ENCODE peak calls at places on chromosome 15, in ten cellular contexts. E is hippocampal formation; T is Ammon's horn; N is stomach; M is fibroblast of lung; U is NCI-H1105; A is iPS DF 6.9; H is cardiac fibroblast; X is stimulated activated CD8-positive, alpha-beta memory T cell treated with anti-CD3 and anti-CD28 coated beads, Interleukin-4, amount 100 ng/mL, for 4 hours; R is AG04449. Y is an unnamed sample.

GRCh38 chr15:80604583-80605506 is 90.3 kb upstream of the ABHD17C start:
- DNase-seq in E (no peak), T (no peak), N (no peak), M (peak), U (no peak), A (no peak), H (no peak), X (no peak), R (no peak), Y (no peak)

GRCh38 chr15:44662478-44663409 is 718 bp downstream of the SPG11 start:
- DNase-seq in E (no peak), T (peak), N (peak), M (peak), U (peak), A (no peak), H (peak), X (peak), R (no peak), Y (peak)

GRCh38 chr15:100924436-100924835 is 5.3 kb downstream of the LRRK1 start:
- DNase-seq in E (no peak), T (no peak), N (no peak), M (no peak), U (no peak), A (no peak), H (no peak), X (no peak), R (no peak), Y (no peak)

GRCh38 chr15:65298731-65299130 is 2.9 kb downstream of the RNU5A-1 start:
- DNase-seq in E (no peak), T (no peak), N (no peak), M (no peak), U (no peak), A (no peak), H (no peak), X (no peak), R (no peak), Y (no peak)

GRCh38 chr15:77346637-77347036 is 73.3 kb downstream of the PEAK1 start:
- DNase-seq in E (no peak), T (no peak), N (no peak), M (no peak), U (peak), A (no peak), H (no peak), X (no peak), R (no peak), Y (no peak)

GRCh38 chr15:81038975-81039607 is 38.4 kb downstream of the TLNRD1 start:
- DNase-seq in E (no peak), T (no peak), N (peak), M (no peak), U (no peak), A (no peak), H (peak), X (no peak), R (no peak), Y (peak)

GRCh38 chr15:34618073-34618472 is 34.6 kb upstream of the GOLGA8B start:
- DNase-seq in E (no peak), T (no peak), N (no peak), M (no peak), U (no peak), A (no peak), H (no peak), X (no peak), R (no peak), Y (no peak)

GRCh38 chr15:89451846-89452245 is 44.5 kb downstream of the RHCG start:
- DNase-seq in E (no peak), T (no peak), N (no peak), M (no peak), U (no peak), A (no peak), H (no peak), X (no peak), R (no peak), Y (no peak)

GRCh38 chr15:90482124-90483011 is 47.4 kb upstream of the CRTC3 start:
- DNase-seq in E (peak), T (peak), N (peak), M (peak), U (no peak), A (peak), H (peak), X (no peak), R (no peak), Y (no peak)

GRCh38 chr15:88620995-88621772 is at the start of gene AEN:
- DNase-seq in E (peak), T (peak), N (peak), M (peak), U (peak), A (peak), H (peak), X (peak), R (peak), Y (peak)

GRCh38 chr15:85752591-85752990 is 42.1 kb downstream of the KLHL25 start:
- DNase-seq in E (no peak), T (no peak), N (peak), M (no peak), U (no peak), A (no peak), H (no peak), X (no peak), R (no peak), Y (peak)

GRCh38 chr15:93109370-93110105 is 20.5 kb upstream of the RGMA start:
- DNase-seq in E (no peak), T (no peak), N (no peak), M (no peak), U (no peak), A (no peak), H (no peak), X (no peak), R (no peak), Y (no peak)

GRCh38 chr15:44584162-44584749 is 47.3 kb downstream of the EIF3J start:
- DNase-seq in E (no peak), T (no peak), N (peak), M (peak), U (no peak), A (peak), H (peak), X (peak), R (no peak), Y (peak)

GRCh38 chr15:71374607-71375352 is 259.5 kb downstream of the THSD4 start:
- DNase-seq in E (no peak), T (no peak), N (no peak), M (peak), U (no peak), A (no peak), H (no peak), X (no peak), R (no peak), Y (no peak)

GRCh38 chr15:79373728-79374127 is 58.4 kb upstream of the MINAR1 start:
- DNase-seq in E (no peak), T (no peak), N (no peak), M (no peak), U (no peak), A (no peak), H (no peak), X (no peak), R (no peak), Y (no peak)

GRCh38 chr15:94327356-94327936 is 96.1 kb downstream of the MCTP2 start:
- DNase-seq in E (no peak), T (peak), N (no peak), M (peak), U (peak), A (no peak), H (peak), X (no peak), R (no peak), Y (no peak)

GRCh38 chr15:25725758-25726157 is 137.4 kb downstream of the ATP10A start:
- DNase-seq in E (no peak), T (no peak), N (peak), M (no peak), U (no peak), A (no peak), H (no peak), X (no peak), R (no peak), Y (peak)

GRCh38 chr15:57923750-57924149 is 141.8 kb downstream of the ALDH1A2 start:
- DNase-seq in E (no peak), T (no peak), N (peak), M (no peak), U (no peak), A (no peak), H (peak), X (no peak), R (no peak), Y (no peak)

GRCh38 chr15:90062023-90062728 is 40.1 kb downstream of the IDH2 start:
- DNase-seq in E (no peak), T (peak), N (peak), M (peak), U (peak), A (peak), H (peak), X (no peak), R (no peak), Y (peak)

GRCh38 chr15:89448825-89449224 is 47.6 kb downstream of the RHCG start:
- DNase-seq in E (no peak), T (peak), N (no peak), M (no peak), U (no peak), A (no peak), H (peak), X (no peak), R (no peak), Y (no peak)

GRCh38 chr15:92878593-92879053 is 21.5 kb upstream of the CHD2 start:
- DNase-seq in E (no peak), T (no peak), N (no peak), M (no peak), U (no peak), A (no peak), H (no peak), X (no peak), R (no peak), Y (no peak)

GRCh38 chr15:93771429-93772020 is 459.8 kb upstream of the MCTP2 start:
- DNase-seq in E (no peak), T (no peak), N (no peak), M (no peak), U (no peak), A (no peak), H (no peak), X (no peak), R (no peak), Y (no peak)

GRCh38 chr15:91948001-91948608 is 94.6 kb downstream of the SLCO3A1 start:
- DNase-seq in E (no peak), T (no peak), N (peak), M (peak), U (no peak), A (peak), H (peak), X (no peak), R (no peak), Y (no peak)

GRCh38 chr15:75631935-75632334 is 6.4 kb upstream of the SNUPN start:
- DNase-seq in E (no peak), T (no peak), N (no peak), M (no peak), U (no peak), A (no peak), H (no peak), X (no peak), R (no peak), Y (no peak)

GRCh38 chr15:73130830-73131229 is 78.6 kb downstream of the NEO1 start:
- DNase-seq in E (no peak), T (no peak), N (no peak), M (no peak), U (no peak), A (no peak), H (no peak), X (no peak), R (no peak), Y (no peak)

Y was measured in ureter.